ENCODE peak calls at places on chromosome 17, in nine cellular contexts. P is H54, I is body of pancreas, T is Peyer's patch, L is heart left ventricle, M is uterus, R is adrenal gland, V is endothelial cell of umbilical vein, U is A549. J is an unnamed sample.

GRCh38 chr17:35942588-35943186 is 826 bp downstream of the LYZL6 start:
- DNase-seq in R (no peak), U (no peak), M (no peak), P (no peak), V (no peak), T (no peak), L (no peak), I (no peak), J (no peak)

GRCh38 chr17:7541074-7541621 is 7.7 kb upstream of the TNFSF12 start:
- DNase-seq in I (no peak), P (no peak), U (no peak), V (no peak), T (no peak), R (no peak), M (no peak), L (no peak), J (no peak)

GRCh38 chr17:82399601-82400101 is 18.5 kb upstream of the HEXD start:
- DNase-seq in V (no peak), T (no peak), P (no peak), R (no peak), L (peak), M (no peak), U (no peak), I (no peak), J (no peak)

GRCh38 chr17:50079334-50080095 is 15.6 kb upstream of the PDK2 start:
- DNase-seq in M (no peak), L (no peak), T (peak), R (no peak), P (no peak), U (peak), V (peak), I (peak), J (no peak)

GRCh38 chr17:41060052-41060604 is at the start of gene KRTAP2-3:
- DNase-seq in U (peak), V (no peak), M (no peak), R (no peak), P (peak), T (no peak), L (no peak), I (no peak), J (no peak)

GRCh38 chr17:67105213-67105612 is 60.9 kb downstream of the CACNG1 start:
- DNase-seq in R (no peak), P (no peak), L (no peak), M (no peak), U (no peak), V (no peak), I (no peak), T (no peak), J (no peak)

GRCh38 chr17:78806451-78806850 is 24.4 kb upstream of the CYTH1 start:
- DNase-seq in I (no peak), M (no peak), V (no peak), T (no peak), P (no peak), L (no peak), R (no peak), U (peak), J (no peak)

GRCh38 chr17:49435630-49436029 is 20.9 kb upstream of the PHB1 start:
- DNase-seq in L (no peak), I (no peak), V (no peak), M (no peak), T (no peak), P (no peak), R (no peak), U (no peak), J (no peak)

GRCh38 chr17:76866774-76867577 is 1.2 kb upstream of the MGAT5B start:
- DNase-seq in T (no peak), L (no peak), V (no peak), I (no peak), U (no peak), P (peak), M (no peak), R (no peak), J (no peak)

GRCh38 chr17:2020721-2021120 is 4.4 kb downstream of the RTN4RL1 start:
- DNase-seq in L (no peak), I (no peak), T (no peak), R (no peak), U (no peak), V (peak), M (no peak), P (no peak), J (no peak)

GRCh38 chr17:40035162-40035559 is 19.0 kb downstream of the MED24 start:
- DNase-seq in I (no peak), T (no peak), M (no peak), R (no peak), V (peak), P (no peak), L (no peak), U (peak), J (peak)

GRCh38 chr17:1179112-1179634 is 608 bp downstream of the ABR start:
- DNase-seq in P (no peak), M (peak), V (no peak), L (no peak), I (no peak), U (no peak), R (no peak), T (no peak), J (no peak)

GRCh38 chr17:19457830-19458271 is 46.8 kb downstream of the RNF112 start:
- DNase-seq in I (no peak), V (no peak), L (no peak), R (no peak), U (no peak), P (no peak), T (no peak), M (no peak), J (no peak)

GRCh38 chr17:61186996-61187395 is 212.6 kb upstream of the TBX2 start:
- DNase-seq in V (no peak), I (no peak), U (no peak), R (no peak), T (no peak), P (no peak), M (no peak), L (no peak), J (no peak)

GRCh38 chr17:4948166-4948996 is at the start of gene PFN1:
- DNase-seq in R (peak), L (peak), U (peak), I (peak), T (peak), V (peak), P (peak), M (peak), J (peak)

GRCh38 chr17:4947411-4948165 is 742 bp downstream of the PFN1 start:
- DNase-seq in I (peak), V (peak), P (no peak), M (peak), U (peak), R (peak), L (peak), T (peak), J (peak)

GRCh38 chr17:4946312-4946976 is 1.9 kb downstream of the PFN1 start:
- DNase-seq in U (no peak), L (no peak), T (no peak), I (no peak), V (no peak), R (peak), P (no peak), M (no peak), J (no peak)

GRCh38 chr17:4945944-4946280 is 2.4 kb downstream of the PFN1 start:
- DNase-seq in P (no peak), U (no peak), V (no peak), I (no peak), M (no peak), R (no peak), L (no peak), T (peak), J (no peak)

GRCh38 chr17:4947010-4947410 is 1.3 kb downstream of the PFN1 start:
- DNase-seq in T (no peak), V (no peak), U (peak), P (no peak), R (peak), M (no peak), I (no peak), L (no peak), J (no peak)
- TF ChIP-seq POLR2A in T (no peak), V (no peak), U (no peak), P (no peak), R (no peak), M (no peak), I (no peak), L (no peak), J (no peak)

GRCh38 chr17:3656353-3656752 is 12.0 kb downstream of the TAX1BP3 start:
- DNase-seq in V (no peak), T (no peak), U (no peak), M (no peak), R (no peak), P (no peak), L (no peak), I (no peak), J (no peak)
- TF ChIP-seq POLR2A in V (no peak), T (no peak), U (no peak), M (no peak), R (no peak), P (no peak), L (no peak), I (no peak), J (no peak)

GRCh38 chr17:17567631-17568030 is 23.9 kb downstream of the PEMT start:
- DNase-seq in M (peak), U (no peak), L (peak), P (no peak), I (peak), T (no peak), R (peak), V (no peak), J (peak)
- TF ChIP-seq POLR2A in M (no peak), U (no peak), L (no peak), P (no peak), I (no peak), T (no peak), R (no peak), V (no peak), J (no peak)

GRCh38 chr17:44749076-44750020 is 9.4 kb upstream of the ADAM11 start:
- DNase-seq in T (no peak), P (no peak), I (no peak), M (peak), U (no peak), R (no peak), V (no peak), L (peak), J (peak)
- TF ChIP-seq POLR2A in T (no peak), P (no peak), I (no peak), M (no peak), U (no peak), R (no peak), V (no peak), L (no peak), J (no peak)

DNA sequence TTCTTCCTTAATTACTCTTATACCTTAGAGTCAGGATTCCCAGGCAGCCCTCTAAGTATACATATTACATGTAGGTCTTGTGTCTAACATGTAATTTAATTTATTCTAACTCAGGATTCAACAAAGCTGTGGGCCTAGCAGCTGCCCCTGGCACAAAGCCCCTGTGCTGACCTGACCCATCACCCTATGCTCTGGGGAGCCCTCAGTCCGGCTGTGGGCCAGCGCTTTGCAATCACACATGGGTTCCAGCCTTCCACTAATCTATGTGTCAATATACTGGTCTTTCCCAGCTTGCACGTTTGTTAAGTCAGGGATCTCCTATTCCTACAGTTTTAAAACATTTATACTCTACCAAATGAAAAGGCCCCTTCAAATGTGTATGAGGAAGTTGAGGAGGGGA is 62.7 kb upstream of the SREBF1 start:
- DNase-seq in P (no peak), M (no peak), L (no peak), U (no peak), I (no peak), T (no peak), R (no peak), V (no peak), J (no peak)
- TF ChIP-seq POLR2A in P (no peak), M (no peak), L (no peak), U (no peak), I (no peak), T (no peak), R (no peak), V (no peak), J (no peak)

GRCh38 chr17:74452841-74453661 is 13.4 kb upstream of the CD300A start:
- DNase-seq in I (peak), U (no peak), V (no peak), T (no peak), M (no peak), P (no peak), R (peak), L (no peak), J (no peak)

GRCh38 chr17:74455025-74455585 is 11.3 kb upstream of the CD300A start:
- DNase-seq in I (no peak), M (no peak), P (no peak), U (no peak), R (no peak), T (no peak), L (peak), V (no peak), J (no peak)

GRCh38 chr17:74453665-74454196 is 12.7 kb upstream of the CD300A start:
- DNase-seq in P (peak), L (no peak), M (no peak), V (no peak), R (peak), I (peak), T (peak), U (peak), J (peak)

GRCh38 chr17:74452027-74452840 is 14.2 kb upstream of the CD300A start:
- DNase-seq in R (no peak), T (peak), L (peak), V (no peak), M (no peak), P (no peak), I (peak), U (no peak), J (no peak)

GRCh38 chr17:74454197-74455024 is 12.0 kb upstream of the CD300A start:
- DNase-seq in M (peak), L (peak), U (no peak), P (no peak), I (peak), V (peak), T (no peak), R (peak), J (no peak)
- TF ChIP-seq POLR2A in M (peak), L (peak), U (no peak), P (no peak), I (peak), V (no peak), T (peak), R (peak), J (no peak)